ENCODE peak calls at places on chromosomes 2 and 18, in eight cellular contexts. R is central memory CD4-positive, alpha-beta T cell; O is activated T-helper 1 cell treated with Interleukin-2 at 50 U/mL for 16 hours; F is GM12865; W is GF-D8; M is activated CD4-positive, alpha-beta T cell treated with anti-CD3 and anti-CD28 coated beads for 48 hours; G is GM03348; K is psoas muscle. C is an unnamed sample.

GRCh38 chr2:230408244-230408842 is 7.7 kb upstream of the SP100 start:
- DNase-seq in O (no peak), F (no peak), K (peak), R (no peak), W (no peak), G (peak), M (no peak), C (peak)

GRCh38 chr2:233165895-233166661 is 85.4 kb upstream of the ATG16L1 start:
- DNase-seq in F (no peak), M (peak), W (peak), G (no peak), R (peak), K (peak), O (peak), C (no peak)

GRCh38 chr2:187261705-187262104 is 186.3 kb downstream of the CALCRL start:
- DNase-seq in W (no peak), M (no peak), G (no peak), K (no peak), R (no peak), O (no peak), F (no peak), C (no peak)

GRCh38 chr2:60555066-60555793 is 1.8 kb upstream of the BCL11A start:
- DNase-seq in R (peak), O (no peak), F (peak), M (peak), W (peak), K (peak), G (peak), C (peak)

GRCh38 chr18:60739212-60739611 is 366.6 kb upstream of the MC4R start:
- DNase-seq in F (no peak), M (no peak), O (no peak), K (peak), W (no peak), G (no peak), R (no peak), C (no peak)

GRCh38 chr18:22432672-22433137 is 15.0 kb upstream of the CTAGE1 start:
- DNase-seq in G (peak), F (no peak), W (no peak), O (no peak), K (peak), M (no peak), R (no peak), C (peak)

GRCh38 chr18:70446063-70446462 is 157.2 kb downstream of the SOCS6 start:
- DNase-seq in F (no peak), G (no peak), K (no peak), O (no peak), M (no peak), R (no peak), W (no peak), C (no peak)

GRCh38 chr2:233814436-233814835 is 36.3 kb downstream of the MROH2A start:
- DNase-seq in W (no peak), O (no peak), M (no peak), G (no peak), R (no peak), F (no peak), K (no peak), C (no peak)

GRCh38 chr2:150261691-150262090 is 225.8 kb downstream of the RND3 start:
- DNase-seq in K (no peak), O (no peak), R (no peak), W (no peak), G (no peak), M (no peak), F (no peak), C (no peak)

GRCh38 chr2:128292599-128293425 is 25.9 kb downstream of the HS6ST1 start:
- DNase-seq in G (no peak), M (no peak), R (no peak), O (no peak), W (no peak), K (peak), F (no peak), C (no peak)

GRCh38 chr2:102392942-102393341 is 30.0 kb upstream of the IL18RAP start:
- DNase-seq in O (no peak), K (no peak), M (no peak), W (no peak), R (no peak), G (no peak), F (no peak), C (no peak)

GRCh38 chr2:156695020-156695419 is 258.8 kb downstream of the GPD2 start:
- DNase-seq in K (no peak), M (no peak), R (no peak), F (no peak), O (no peak), W (no peak), G (no peak), C (no peak)

GRCh38 chr2:186459009-186459408 is 27.1 kb upstream of the ZC3H15 start:
- DNase-seq in R (no peak), O (no peak), K (no peak), G (no peak), F (peak), M (no peak), W (no peak), C (peak)

GRCh38 chr2:199456383-199457146 is 1.2 kb downstream of the SATB2 start:
- DNase-seq in R (no peak), F (no peak), M (no peak), G (no peak), K (no peak), W (peak), O (no peak), C (no peak)

GRCh38 chr18:59646228-59646945 is 50.8 kb downstream of the CCBE1 start:
- DNase-seq in O (no peak), F (no peak), M (no peak), W (no peak), G (peak), K (no peak), R (no peak), C (no peak)

GRCh38 chr2:114729025-114729424 is 286.6 kb downstream of the DPP10 start:
- DNase-seq in F (no peak), O (no peak), G (no peak), W (no peak), R (no peak), K (no peak), M (no peak), C (no peak)

GRCh38 chr2:197266477-197266876 is 44.1 kb downstream of the ANKRD44 start:
- DNase-seq in W (no peak), O (no peak), R (peak), G (no peak), M (no peak), F (peak), K (no peak), C (no peak)

GRCh38 chr2:24365826-24366225 is 5.5 kb upstream of the ITSN2 start:
- DNase-seq in G (no peak), W (no peak), O (no peak), M (no peak), R (no peak), K (no peak), F (no peak), C (no peak)

GRCh38 chr2:58146707-58147106 is 94.4 kb downstream of the FANCL start:
- DNase-seq in K (no peak), O (no peak), G (no peak), F (no peak), W (no peak), R (no peak), M (peak), C (peak)

GRCh38 chr2:136207030-136207623 is 89.2 kb upstream of the CXCR4 start:
- DNase-seq in K (peak), O (no peak), G (no peak), F (peak), M (peak), R (no peak), W (peak), C (no peak)

GRCh38 chr18:78073275-78073674 is 823.6 kb downstream of the GALR1 start:
- DNase-seq in M (no peak), R (no peak), K (no peak), G (no peak), F (no peak), W (no peak), O (no peak), C (no peak)

GRCh38 chr2:168166902-168167510 is 80.4 kb downstream of the STK39 start:
- DNase-seq in O (no peak), G (no peak), K (no peak), W (no peak), F (no peak), R (no peak), M (peak), C (peak)

GRCh38 chr2:205734436-205734835 is 52.1 kb downstream of the NRP2 start:
- DNase-seq in W (no peak), R (no peak), O (no peak), M (no peak), F (no peak), K (no peak), G (peak), C (peak)

GRCh38 chr2:18988557-18989232 is 369.7 kb downstream of the OSR1 start:
- DNase-seq in O (no peak), R (no peak), K (no peak), G (no peak), M (no peak), F (no peak), W (no peak), C (peak)

GRCh38 chr2:239300242-239300641 is 100.6 kb downstream of the HDAC4 start:
- DNase-seq in G (no peak), O (no peak), K (no peak), R (no peak), F (no peak), W (no peak), M (no peak), C (no peak)

C was measured in IMR-90.